ENCODE peak calls at places on chromosome 3, in nine cellular contexts. U is A549; J is NCI-H2081 treated with DMSO at 0.1 percent for 48 hours; Q is fibroblast of mammary gland; G is activated CD4-positive, alpha-beta T cell treated with anti-CD3 and anti-CD28 coated beads, Interleukin-2, amount 50 U/mL, for 48 hours; T is cerebellar cortex; C is brain microvascular endothelial cell; W is activated CD8-positive, alpha-beta memory T cell treated with anti-CD3 and anti-CD28 coated beads, Interleukin-2, amount 10 ng/mL, durations not matched to agents 7 days and 5 days; O is NCI-H1092 treated with DMSO at 0.1 percent for 48 hours. M is an unnamed sample.

GRCh38 chr3:98971183-98971681 is 69.7 kb upstream of the DCBLD2 start:
- DNase-seq in Q (peak), J (no peak), U (no peak), T (no peak), G (no peak), C (peak), O (no peak), W (no peak), M (peak)

GRCh38 chr3:42804831-42805821 is 836 bp upstream of the HIGD1A start:
- DNase-seq in Q (no peak), U (no peak), J (no peak), C (no peak), G (no peak), W (no peak), T (peak), O (peak), M (no peak)

GRCh38 chr3:13498354-13499060 is 18.4 kb downstream of the HDAC11 start:
- DNase-seq in W (no peak), C (no peak), U (no peak), J (no peak), T (no peak), G (no peak), O (no peak), Q (no peak), M (no peak)

GRCh38 chr3:98500019-98500418 is 2.5 kb downstream of the OR5K2 start:
- DNase-seq in Q (no peak), U (no peak), C (no peak), T (no peak), G (no peak), W (no peak), O (no peak), J (no peak), M (no peak)

GRCh38 chr3:48636149-48636548 is 888 bp upstream of the SLC26A6 start:
- DNase-seq in W (no peak), C (no peak), U (no peak), O (no peak), T (no peak), J (no peak), Q (no peak), G (no peak), M (no peak)

GRCh38 chr3:45952456-45952855 is 9.2 kb downstream of the CXCR6 start:
- DNase-seq in C (no peak), Q (no peak), T (no peak), W (no peak), U (no peak), O (no peak), J (no peak), G (no peak), M (no peak)

GRCh38 chr3:9508781-9509180 is 44.8 kb downstream of the LHFPL4 start:
- DNase-seq in G (no peak), J (no peak), U (no peak), O (no peak), Q (no peak), T (peak), C (no peak), W (no peak), M (no peak)

GRCh38 chr3:67947808-67948508 is 293.5 kb upstream of the SUCLG2 start:
- DNase-seq in W (peak), Q (no peak), O (no peak), J (no peak), U (no peak), C (no peak), T (no peak), G (peak), M (no peak)

GRCh38 chr3:18559323-18559972 is 134.3 kb upstream of the SATB1 start:
- DNase-seq in U (peak), J (peak), Q (peak), T (peak), C (peak), G (peak), O (peak), W (peak), M (peak)

GRCh38 chr3:147369671-147370123 is 36.6 kb downstream of the ZIC4 start:
- DNase-seq in G (no peak), W (no peak), O (no peak), C (no peak), Q (no peak), U (no peak), T (peak), J (no peak), M (no peak)

GRCh38 chr3:94360982-94361381 is 298.1 kb downstream of the NSUN3 start:
- DNase-seq in O (no peak), J (no peak), C (no peak), Q (peak), U (no peak), W (no peak), G (no peak), T (peak), M (no peak)

GRCh38 chr3:115436767-115437301 is 186.5 kb upstream of the GAP43 start:
- DNase-seq in T (no peak), O (no peak), W (no peak), U (peak), Q (peak), G (no peak), C (peak), J (no peak), M (peak)

GRCh38 chr3:179768080-179768479 is 115.2 kb downstream of the USP13 start:
- DNase-seq in Q (peak), O (no peak), W (no peak), C (peak), U (peak), J (peak), G (no peak), T (peak), M (peak)

GRCh38 chr3:125349556-125350165 is 25.5 kb downstream of the ZNF148 start:
- DNase-seq in G (no peak), C (no peak), Q (no peak), W (no peak), T (no peak), U (no peak), J (no peak), O (no peak), M (no peak)

GRCh38 chr3:31354373-31354772 is 178.4 kb upstream of the STT3B start:
- DNase-seq in W (no peak), C (no peak), U (no peak), T (no peak), G (no peak), Q (peak), O (no peak), J (no peak), M (no peak)

GRCh38 chr3:195150194-195151118 is 120.5 kb downstream of the XXYLT1 start:
- DNase-seq in Q (peak), J (no peak), U (no peak), G (no peak), W (peak), T (no peak), O (peak), C (peak), M (no peak)

GRCh38 chr3:113070226-113071220 is 79.7 kb downstream of the GTPBP8 start:
- DNase-seq in Q (peak), C (peak), W (no peak), G (no peak), T (no peak), U (peak), O (no peak), J (no peak), M (no peak)

GRCh38 chr3:54853573-54854404 is 74.1 kb downstream of the LRTM1 start:
- DNase-seq in Q (peak), O (peak), J (no peak), G (peak), U (peak), C (peak), W (peak), T (peak), M (peak)

GRCh38 chr3:146026547-146026946 is 134.4 kb downstream of the PLOD2 start:
- DNase-seq in U (no peak), C (no peak), G (no peak), J (no peak), O (no peak), Q (no peak), T (no peak), W (no peak), M (no peak)

GRCh38 chr3:59549972-59550371 is 500.1 kb upstream of the CFAP20DC start:
- DNase-seq in T (no peak), Q (no peak), C (no peak), J (no peak), W (no peak), O (no peak), U (no peak), G (no peak), M (no peak)

GRCh38 chr3:31161889-31162288 is 267.4 kb upstream of the GADL1 start:
- DNase-seq in C (no peak), T (no peak), W (no peak), Q (no peak), J (no peak), G (no peak), O (no peak), U (no peak), M (no peak)

GRCh38 chr3:10855871-10856662 is 40.0 kb downstream of the SLC6A11 start:
- DNase-seq in U (peak), C (no peak), O (no peak), G (no peak), T (no peak), W (no peak), Q (no peak), J (no peak), M (no peak)

GRCh38 chr3:34969513-34969912 is 669.8 kb upstream of the ARPP21 start:
- DNase-seq in U (no peak), Q (no peak), W (no peak), O (no peak), C (no peak), J (no peak), T (no peak), G (no peak), M (no peak)

GRCh38 chr3:177523991-177524438 is 326.7 kb upstream of the TBL1XR1 start:
- DNase-seq in Q (peak), G (no peak), W (no peak), J (no peak), C (no peak), O (no peak), U (no peak), T (no peak), M (no peak)

GRCh38 chr3:181694805-181695660 is 16.7 kb upstream of the SOX2 start:
- DNase-seq in J (no peak), G (no peak), O (no peak), Q (peak), C (no peak), T (no peak), W (no peak), U (no peak), M (no peak)

GRCh38 chr3:195876297-195877031 is 31.9 kb downstream of the TNK2 start:
- DNase-seq in U (peak), W (no peak), C (no peak), O (no peak), T (no peak), G (peak), Q (no peak), J (no peak), M (no peak)

GRCh38 chr3:178823556-178824229 is 247.9 kb downstream of the ZMAT3 start:
- DNase-seq in C (peak), O (no peak), T (no peak), W (no peak), U (no peak), G (no peak), J (no peak), Q (peak), M (no peak)

GRCh38 chr3:116059421-116060096 is 385.7 kb downstream of the LSAMP start:
- DNase-seq in T (peak), J (no peak), O (no peak), C (peak), G (no peak), Q (peak), U (peak), W (no peak), M (peak)

GRCh38 chr3:133264920-133265319 is 134.9 kb upstream of the BFSP2 start:
- DNase-seq in C (no peak), O (no peak), G (no peak), J (no peak), U (no peak), T (no peak), W (no peak), Q (peak), M (no peak)

GRCh38 chr3:178097576-178097975 is 438.7 kb upstream of the KCNMB2 start:
- DNase-seq in U (no peak), Q (peak), G (no peak), T (peak), C (peak), W (no peak), O (no peak), J (no peak), M (peak)

GRCh38 chr3:50336452-50337174 is 4.0 kb downstream of the RASSF1 start:
- DNase-seq in U (peak), W (peak), G (no peak), O (peak), J (no peak), C (no peak), T (no peak), Q (peak), M (peak)

GRCh38 chr3:48595526-48596121 is 495 bp upstream of the COL7A1 start:
- DNase-seq in O (no peak), W (no peak), Q (peak), U (peak), J (no peak), G (no peak), T (no peak), C (peak), M (peak)

GRCh38 chr3:42080452-42080872 is 10.7 kb upstream of the TRAK1 start:
- DNase-seq in U (peak), W (no peak), T (no peak), J (no peak), G (no peak), O (no peak), Q (peak), C (no peak), M (peak)

M was measured in HFFc6.